ENCODE peak calls at places on chromosomes 3 and 15, in six cellular contexts. P, Q, C, V, T and G are unnamed samples.

GRCh38 chr3:106566277-106566676 is 697.5 kb upstream of the CBLB start:
- DNase-seq in P (no peak), Q (no peak), C (no peak), V (no peak), T (peak; percentile 13), G (no peak)

GRCh38 chr3:60175680-60176079 is 1075.6 kb downstream of the FHIT start:
- DNase-seq in P (no peak), Q (no peak), C (no peak), V (no peak), T (no peak), G (no peak)

GRCh38 chr3:69865920-69866679 is 126.8 kb downstream of the MITF start:
- DNase-seq in P (no peak), Q (no peak), C (no peak), V (no peak), T (no peak), G (no peak)

GRCh38 chr3:172153335-172153861 is 114.0 kb downstream of the FNDC3B start:
- DNase-seq in P (peak; percentile 98), Q (peak; percentile 56), C (peak; percentile 48), V (peak; percentile 94), T (peak; percentile 80), G (peak; percentile 86)

GRCh38 chr3:52873433-52874159 is 23.8 kb downstream of the STIMATE start:
- DNase-seq in P (no peak), Q (no peak), C (no peak), V (no peak), T (peak; percentile 35), G (no peak)

GRCh38 chr3:161177996-161178395 is 43.1 kb upstream of the NMD3 start:
- DNase-seq in P (no peak), Q (no peak), C (no peak), V (no peak), T (no peak), G (no peak)

GRCh38 chr3:53775834-53776251 is 70.4 kb downstream of the CHDH start:
- DNase-seq in P (peak; percentile 34), Q (no peak), C (no peak), V (no peak), T (no peak), G (no peak)

GRCh38 chr15:51629612-51630011 is 7.0 kb upstream of the DMXL2 start:
- DNase-seq in P (no peak), Q (no peak), C (no peak), V (no peak), T (peak; percentile 87), G (no peak)

GRCh38 chr15:89442671-89443307 is 53.6 kb downstream of the RHCG start:
- DNase-seq in P (peak; percentile 15), Q (peak; percentile 49), C (peak; percentile 73), V (no peak), T (peak; percentile 73), G (no peak)

GRCh38 chr3:45644467-45645201 is 44.6 kb upstream of the SACM1L start:
- DNase-seq in P (peak; percentile 87), Q (no peak), C (no peak), V (peak; percentile 81), T (peak; percentile 21), G (no peak)